ENCODE peak calls at places on chromosomes 1 and 21, in ten cellular contexts. One of them, this sample, is unnamed.

GRCh38 chr21:21858502-21859334 is 860.5 kb downstream of the NCAM2 start:
- DNase-seq in ACHN: no peak
- DNase-seq in IMR-90: no peak
- DNase-seq in A549: no peak
- DNase-seq in fibroblast of gingiva: no peak
- DNase-seq in NCI-H2029: no peak
- DNase-seq in HuH-7.5: no peak
- DNase-seq in Ammon's horn: no peak
- DNase-seq in fibroblast of pulmonary artery: no peak
- DNase-seq in Right ventricle myocardium superior: no peak
- DNase-seq in this sample: no peak

GRCh38 chr1:17633654-17634053 is 94.2 kb downstream of the ARHGEF10L start:
- DNase-seq in ACHN: peak
- DNase-seq in IMR-90: peak
- DNase-seq in A549: peak
- DNase-seq in fibroblast of gingiva: peak
- DNase-seq in NCI-H2029: no peak
- DNase-seq in HuH-7.5: no peak
- DNase-seq in Ammon's horn: no peak
- DNase-seq in fibroblast of pulmonary artery: peak
- DNase-seq in Right ventricle myocardium superior: no peak
- DNase-seq in this sample: no peak

GRCh38 chr1:191851799-191852595 is 306.3 kb upstream of the RGS18 start:
- DNase-seq in ACHN: no peak
- DNase-seq in IMR-90: peak
- DNase-seq in A549: no peak
- DNase-seq in fibroblast of gingiva: no peak
- DNase-seq in NCI-H2029: no peak
- DNase-seq in HuH-7.5: no peak
- DNase-seq in Ammon's horn: no peak
- DNase-seq in fibroblast of pulmonary artery: peak
- DNase-seq in Right ventricle myocardium superior: no peak
- DNase-seq in this sample: no peak

GRCh38 chr21:43333301-43334062 is 93.4 kb downstream of the SIK1 start:
- DNase-seq in ACHN: peak
- DNase-seq in IMR-90: peak
- DNase-seq in A549: peak
- DNase-seq in fibroblast of gingiva: peak
- DNase-seq in NCI-H2029: peak
- DNase-seq in HuH-7.5: peak
- DNase-seq in Ammon's horn: peak
- DNase-seq in fibroblast of pulmonary artery: peak
- DNase-seq in Right ventricle myocardium superior: no peak
- DNase-seq in this sample: peak

GRCh38 chr1:3684031-3684430 is 31.7 kb downstream of the TP73 start:
- DNase-seq in ACHN: no peak
- DNase-seq in IMR-90: no peak
- DNase-seq in A549: no peak
- DNase-seq in fibroblast of gingiva: no peak
- DNase-seq in NCI-H2029: no peak
- DNase-seq in HuH-7.5: no peak
- DNase-seq in Ammon's horn: no peak
- DNase-seq in fibroblast of pulmonary artery: peak
- DNase-seq in Right ventricle myocardium superior: no peak
- DNase-seq in this sample: no peak

GRCh38 chr21:44618909-44619308 is 7.0 kb downstream of the KRTAP10-8 start:
- DNase-seq in ACHN: no peak
- DNase-seq in IMR-90: no peak
- DNase-seq in A549: no peak
- DNase-seq in fibroblast of gingiva: no peak
- DNase-seq in NCI-H2029: no peak
- DNase-seq in HuH-7.5: no peak
- DNase-seq in Ammon's horn: no peak
- DNase-seq in fibroblast of pulmonary artery: no peak
- DNase-seq in Right ventricle myocardium superior: no peak
- DNase-seq in this sample: no peak

GRCh38 chr1:186605762-186606350 is 74.4 kb downstream of the PTGS2 start:
- DNase-seq in ACHN: peak
- DNase-seq in IMR-90: peak
- DNase-seq in A549: no peak
- DNase-seq in fibroblast of gingiva: peak
- DNase-seq in NCI-H2029: no peak
- DNase-seq in HuH-7.5: no peak
- DNase-seq in Ammon's horn: peak
- DNase-seq in fibroblast of pulmonary artery: peak
- DNase-seq in Right ventricle myocardium superior: peak
- DNase-seq in this sample: no peak

GRCh38 chr1:183676515-183677189 is 23.5 kb upstream of the APOBEC4 start:
- DNase-seq in ACHN: no peak
- DNase-seq in IMR-90: peak
- DNase-seq in A549: no peak
- DNase-seq in fibroblast of gingiva: peak
- DNase-seq in NCI-H2029: no peak
- DNase-seq in HuH-7.5: peak
- DNase-seq in Ammon's horn: no peak
- DNase-seq in fibroblast of pulmonary artery: peak
- DNase-seq in Right ventricle myocardium superior: peak
- DNase-seq in this sample: no peak

GRCh38 chr1:246213036-246213435 is 294.0 kb downstream of the SMYD3 start:
- DNase-seq in ACHN: no peak
- DNase-seq in IMR-90: no peak
- DNase-seq in A549: no peak
- DNase-seq in fibroblast of gingiva: no peak
- DNase-seq in NCI-H2029: no peak
- DNase-seq in HuH-7.5: no peak
- DNase-seq in Ammon's horn: no peak
- DNase-seq in fibroblast of pulmonary artery: no peak
- DNase-seq in Right ventricle myocardium superior: no peak
- DNase-seq in this sample: no peak

GRCh38 chr21:39073063-39073462 is 110.2 kb downstream of the PSMG1 start:
- DNase-seq in ACHN: no peak
- DNase-seq in IMR-90: no peak
- DNase-seq in A549: no peak
- DNase-seq in fibroblast of gingiva: peak
- DNase-seq in NCI-H2029: no peak
- DNase-seq in HuH-7.5: no peak
- DNase-seq in Ammon's horn: peak
- DNase-seq in fibroblast of pulmonary artery: no peak
- DNase-seq in Right ventricle myocardium superior: no peak
- DNase-seq in this sample: no peak

GRCh38 chr1:167996266-167996665 is 59.4 kb upstream of the MPC2 start:
- DNase-seq in ACHN: no peak
- DNase-seq in IMR-90: no peak
- DNase-seq in A549: no peak
- DNase-seq in fibroblast of gingiva: no peak
- DNase-seq in NCI-H2029: no peak
- DNase-seq in HuH-7.5: no peak
- DNase-seq in Ammon's horn: no peak
- DNase-seq in fibroblast of pulmonary artery: no peak
- DNase-seq in Right ventricle myocardium superior: no peak
- DNase-seq in this sample: no peak

GRCh38 chr1:203776636-203777035 is 11.7 kb downstream of the LAX1 start:
- DNase-seq in ACHN: no peak
- DNase-seq in IMR-90: no peak
- DNase-seq in A549: no peak
- DNase-seq in fibroblast of gingiva: no peak
- DNase-seq in NCI-H2029: no peak
- DNase-seq in HuH-7.5: no peak
- DNase-seq in Ammon's horn: peak
- DNase-seq in fibroblast of pulmonary artery: no peak
- DNase-seq in Right ventricle myocardium superior: no peak
- DNase-seq in this sample: no peak

GRCh38 chr1:232620356-232620841 is 9.5 kb downstream of the SIPA1L2 start:
- DNase-seq in ACHN: no peak
- DNase-seq in IMR-90: peak
- DNase-seq in A549: no peak
- DNase-seq in fibroblast of gingiva: peak
- DNase-seq in NCI-H2029: peak
- DNase-seq in HuH-7.5: no peak
- DNase-seq in Ammon's horn: peak
- DNase-seq in fibroblast of pulmonary artery: peak
- DNase-seq in Right ventricle myocardium superior: peak
- DNase-seq in this sample: peak

GRCh38 chr1:82932727-82933126 is 1066.2 kb downstream of the TTLL7 start:
- DNase-seq in ACHN: no peak
- DNase-seq in IMR-90: no peak
- DNase-seq in A549: no peak
- DNase-seq in fibroblast of gingiva: no peak
- DNase-seq in NCI-H2029: no peak
- DNase-seq in HuH-7.5: no peak
- DNase-seq in Ammon's horn: no peak
- DNase-seq in fibroblast of pulmonary artery: no peak
- DNase-seq in Right ventricle myocardium superior: no peak
- DNase-seq in this sample: no peak

GRCh38 chr21:46538262-46538661 is 66.6 kb downstream of the S100B start:
- DNase-seq in ACHN: no peak
- DNase-seq in IMR-90: no peak
- DNase-seq in A549: no peak
- DNase-seq in fibroblast of gingiva: no peak
- DNase-seq in NCI-H2029: no peak
- DNase-seq in HuH-7.5: no peak
- DNase-seq in Ammon's horn: no peak
- DNase-seq in fibroblast of pulmonary artery: no peak
- DNase-seq in Right ventricle myocardium superior: no peak
- DNase-seq in this sample: no peak

GRCh38 chr1:20350421-20350820 is 59.7 kb downstream of the VWA5B1 start:
- DNase-seq in ACHN: no peak
- DNase-seq in IMR-90: no peak
- DNase-seq in A549: no peak
- DNase-seq in fibroblast of gingiva: no peak
- DNase-seq in NCI-H2029: no peak
- DNase-seq in HuH-7.5: no peak
- DNase-seq in Ammon's horn: no peak
- DNase-seq in fibroblast of pulmonary artery: no peak
- DNase-seq in Right ventricle myocardium superior: no peak
- DNase-seq in this sample: no peak

GRCh38 chr1:180863158-180863775 is 49.4 kb upstream of the KIAA1614 start:
- DNase-seq in ACHN: peak
- DNase-seq in IMR-90: peak
- DNase-seq in A549: peak
- DNase-seq in fibroblast of gingiva: peak
- DNase-seq in NCI-H2029: peak
- DNase-seq in HuH-7.5: no peak
- DNase-seq in Ammon's horn: peak
- DNase-seq in fibroblast of pulmonary artery: peak
- DNase-seq in Right ventricle myocardium superior: no peak
- DNase-seq in this sample: peak

GRCh38 chr1:24782689-24783088 is 37.4 kb downstream of the CLIC4 start:
- DNase-seq in ACHN: no peak
- DNase-seq in IMR-90: no peak
- DNase-seq in A549: no peak
- DNase-seq in fibroblast of gingiva: no peak
- DNase-seq in NCI-H2029: no peak
- DNase-seq in HuH-7.5: no peak
- DNase-seq in Ammon's horn: no peak
- DNase-seq in fibroblast of pulmonary artery: no peak
- DNase-seq in Right ventricle myocardium superior: no peak
- DNase-seq in this sample: no peak

GRCh38 chr1:52551476-52552235 is 1.2 kb downstream of the TUT4 start:
- DNase-seq in ACHN: peak
- DNase-seq in IMR-90: peak
- DNase-seq in A549: no peak
- DNase-seq in fibroblast of gingiva: peak
- DNase-seq in NCI-H2029: no peak
- DNase-seq in HuH-7.5: no peak
- DNase-seq in Ammon's horn: no peak
- DNase-seq in fibroblast of pulmonary artery: peak
- DNase-seq in Right ventricle myocardium superior: no peak
- DNase-seq in this sample: no peak

GRCh38 chr21:44765231-44766013 is 36.2 kb downstream of the UBE2G2 start:
- DNase-seq in ACHN: peak
- DNase-seq in IMR-90: no peak
- DNase-seq in A549: no peak
- DNase-seq in fibroblast of gingiva: no peak
- DNase-seq in NCI-H2029: no peak
- DNase-seq in HuH-7.5: no peak
- DNase-seq in Ammon's horn: no peak
- DNase-seq in fibroblast of pulmonary artery: no peak
- DNase-seq in Right ventricle myocardium superior: no peak
- DNase-seq in this sample: no peak

GRCh38 chr1:116521186-116521585 is 49.6 kb downstream of the CD58 start:
- DNase-seq in ACHN: no peak
- DNase-seq in IMR-90: peak
- DNase-seq in A549: no peak
- DNase-seq in fibroblast of gingiva: peak
- DNase-seq in NCI-H2029: no peak
- DNase-seq in HuH-7.5: no peak
- DNase-seq in Ammon's horn: no peak
- DNase-seq in fibroblast of pulmonary artery: peak
- DNase-seq in Right ventricle myocardium superior: no peak
- DNase-seq in this sample: no peak

GRCh38 chr1:41515131-41515678 is 30.7 kb upstream of the EDN2 start:
- DNase-seq in ACHN: no peak
- DNase-seq in IMR-90: no peak
- DNase-seq in A549: no peak
- DNase-seq in fibroblast of gingiva: no peak
- DNase-seq in NCI-H2029: peak
- DNase-seq in HuH-7.5: no peak
- DNase-seq in Ammon's horn: peak
- DNase-seq in fibroblast of pulmonary artery: no peak
- DNase-seq in Right ventricle myocardium superior: no peak
- DNase-seq in this sample: no peak

GRCh38 chr1:207833381-207833780 is 77.5 kb downstream of the CD34 start:
- DNase-seq in ACHN: no peak
- DNase-seq in IMR-90: no peak
- DNase-seq in A549: no peak
- DNase-seq in fibroblast of gingiva: no peak
- DNase-seq in NCI-H2029: no peak
- DNase-seq in HuH-7.5: no peak
- DNase-seq in Ammon's horn: no peak
- DNase-seq in fibroblast of pulmonary artery: no peak
- DNase-seq in Right ventricle myocardium superior: no peak
- DNase-seq in this sample: no peak

GRCh38 chr21:42414928-42415769 is 11.4 kb downstream of the UBASH3A start:
- DNase-seq in ACHN: peak
- DNase-seq in IMR-90: peak
- DNase-seq in A549: peak
- DNase-seq in fibroblast of gingiva: no peak
- DNase-seq in NCI-H2029: no peak
- DNase-seq in HuH-7.5: no peak
- DNase-seq in Ammon's horn: peak
- DNase-seq in fibroblast of pulmonary artery: peak
- DNase-seq in Right ventricle myocardium superior: no peak
- DNase-seq in this sample: peak

GRCh38 chr21:38972078-38972477 is 166.3 kb downstream of the ETS2 start:
- DNase-seq in ACHN: no peak
- DNase-seq in IMR-90: no peak
- DNase-seq in A549: no peak
- DNase-seq in fibroblast of gingiva: no peak
- DNase-seq in NCI-H2029: no peak
- DNase-seq in HuH-7.5: no peak
- DNase-seq in Ammon's horn: no peak
- DNase-seq in fibroblast of pulmonary artery: no peak
- DNase-seq in Right ventricle myocardium superior: no peak
- DNase-seq in this sample: no peak

GRCh38 chr1:59502009-59502691 is 205.3 kb downstream of the FGGY start:
- DNase-seq in ACHN: no peak
- DNase-seq in IMR-90: no peak
- DNase-seq in A549: no peak
- DNase-seq in fibroblast of gingiva: no peak
- DNase-seq in NCI-H2029: no peak
- DNase-seq in HuH-7.5: no peak
- DNase-seq in Ammon's horn: no peak
- DNase-seq in fibroblast of pulmonary artery: no peak
- DNase-seq in Right ventricle myocardium superior: no peak
- DNase-seq in this sample: no peak

GRCh38 chr1:109467301-109467777 is 993 bp downstream of the SYPL2 start:
- DNase-seq in ACHN: no peak
- DNase-seq in IMR-90: no peak
- DNase-seq in A549: no peak
- DNase-seq in fibroblast of gingiva: no peak
- DNase-seq in NCI-H2029: no peak
- DNase-seq in HuH-7.5: peak
- DNase-seq in Ammon's horn: no peak
- DNase-seq in fibroblast of pulmonary artery: no peak
- DNase-seq in Right ventricle myocardium superior: peak
- DNase-seq in this sample: no peak

GRCh38 chr1:57258616-57259330 is 165.1 kb downstream of the DAB1 start:
- DNase-seq in ACHN: no peak
- DNase-seq in IMR-90: no peak
- DNase-seq in A549: no peak
- DNase-seq in fibroblast of gingiva: no peak
- DNase-seq in NCI-H2029: no peak
- DNase-seq in HuH-7.5: no peak
- DNase-seq in Ammon's horn: peak
- DNase-seq in fibroblast of pulmonary artery: no peak
- DNase-seq in Right ventricle myocardium superior: no peak
- DNase-seq in this sample: no peak